ENCODE peak calls at places on chromosomes 5 and 9, in five cellular contexts. U is Panc1, B is uterus, R is GM12865, J is colonic mucosa. Y is an unnamed sample.

GRCh38 chr9:136239963-136240330 is 5.7 kb downstream of the QSOX2 start:
- DNase-seq in R (peak; percentile 54), J (no peak), U (no peak), B (no peak), Y (no peak)

GRCh38 chr5:124732349-124732875 is 14.0 kb downstream of the ZNF608 start:
- DNase-seq in B (no peak), U (no peak), J (no peak), R (peak; percentile 41), Y (no peak)

GRCh38 chr5:151239237-151239861 is 13.6 kb upstream of the GM2A start:
- DNase-seq in R (peak; percentile 86), B (peak; percentile 85), U (no peak), J (peak; percentile 53), Y (peak; percentile 54)

GRCh38 chr9:105311317-105311716 is 66.9 kb downstream of the SLC44A1 start:
- DNase-seq in U (no peak), R (no peak), J (no peak), B (no peak), Y (no peak)

GRCh38 chr9:89615661-89616060 is 10.8 kb downstream of the GADD45G start:
- DNase-seq in R (no peak), U (no peak), J (no peak), B (no peak), Y (no peak)

GRCh38 chr9:126420643-126421564 is 94.3 kb downstream of the MVB12B start:
- DNase-seq in R (no peak), B (no peak), J (no peak), U (peak; percentile 33), Y (no peak)

GRCh38 chr9:126761274-126761673 is 43.6 kb upstream of the ZBTB43 start:
- DNase-seq in U (no peak), J (no peak), B (no peak), R (no peak), Y (no peak)

GRCh38 chr9:36332006-36332405 is 68.1 kb downstream of the RNF38 start:
- DNase-seq in R (no peak), J (no peak), B (no peak), U (no peak), Y (no peak)

GRCh38 chr9:131885144-131885609 is 145.3 kb upstream of the RAPGEF1 start:
- DNase-seq in U (no peak), B (no peak), R (no peak), J (no peak), Y (no peak)

GRCh38 chr9:16401720-16402119 is 468.8 kb downstream of the BNC2 start:
- DNase-seq in R (no peak), J (no peak), U (no peak), B (no peak), Y (no peak)

GRCh38 chr9:113479150-113479761 is 15.7 kb downstream of the RGS3 start:
- DNase-seq in R (no peak), B (no peak), U (no peak), J (no peak), Y (no peak)
- TF ChIP-seq CTCF in R (no peak), B (no peak), U (no peak), J (no peak), Y (no peak)

GRCh38 chr9:19232830-19233194 is 2.3 kb downstream of the DENND4C start:
- DNase-seq in U (no peak), R (peak; percentile 71), B (no peak), J (no peak), Y (no peak)

GRCh38 chr9:19230356-19231125 is at the start of gene DENND4C:
- DNase-seq in J (peak; percentile 91), B (peak; percentile 82), R (peak; percentile 94), U (no peak), Y (peak; percentile 86)

GRCh38 chr9:19231126-19232035 is 888 bp downstream of the DENND4C start:
- DNase-seq in J (peak; percentile 50), R (peak; percentile 37), B (no peak), U (no peak), Y (no peak)

GRCh38 chr9:19232117-19232829 is 1.8 kb downstream of the DENND4C start:
- DNase-seq in R (peak; percentile 28), U (no peak), B (no peak), J (no peak), Y (no peak)

DNA sequence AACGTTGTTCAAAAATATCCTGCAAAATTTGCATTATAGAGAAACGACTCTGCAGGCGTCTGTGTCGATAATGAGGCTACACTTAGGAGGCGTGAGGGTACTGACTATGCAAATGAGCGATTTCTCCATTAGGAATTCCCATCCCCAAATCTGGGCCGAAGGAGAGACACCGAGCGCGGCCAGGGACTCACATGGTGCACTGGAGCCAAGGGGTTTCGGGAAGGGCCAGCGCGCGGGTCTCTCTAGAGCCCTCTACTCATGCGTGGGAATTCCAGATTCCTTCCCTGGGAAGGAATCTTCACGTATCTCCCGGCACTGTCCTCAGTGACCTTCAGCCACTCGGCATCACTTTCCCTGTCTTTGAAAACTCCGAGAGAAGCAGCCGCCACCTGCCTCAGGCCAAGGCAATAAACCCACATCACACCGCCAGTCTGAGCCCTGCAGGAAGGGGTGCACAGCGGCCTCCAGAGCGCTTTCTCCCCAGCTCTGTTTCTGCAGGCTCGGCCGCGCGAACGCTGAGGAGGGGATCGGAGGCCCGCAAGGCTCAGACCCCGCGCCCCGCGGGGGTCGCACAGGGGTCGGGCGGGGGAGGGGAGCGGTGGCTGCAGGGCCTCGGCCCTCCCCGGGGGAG is 653 bp upstream of the DENND4C start:
- DNase-seq in J (peak; percentile 78), R (peak; percentile 83), B (no peak), U (no peak), Y (peak; percentile 80)
- TF ChIP-seq CTCF in J (no peak), R (no peak), B (no peak), U (no peak), Y (peak; percentile 2)

GRCh38 chr5:167723254-167723871 is 568.1 kb upstream of the WWC1 start:
- DNase-seq in R (peak; percentile 76), B (peak; percentile 31), U (peak; percentile 57), J (peak; percentile 73), Y (peak; percentile 73)
- TF ChIP-seq CTCF in R (peak; percentile 88), B (peak; percentile 73), U (peak; percentile 92), J (peak; percentile 90), Y (peak; percentile 95)

DNA sequence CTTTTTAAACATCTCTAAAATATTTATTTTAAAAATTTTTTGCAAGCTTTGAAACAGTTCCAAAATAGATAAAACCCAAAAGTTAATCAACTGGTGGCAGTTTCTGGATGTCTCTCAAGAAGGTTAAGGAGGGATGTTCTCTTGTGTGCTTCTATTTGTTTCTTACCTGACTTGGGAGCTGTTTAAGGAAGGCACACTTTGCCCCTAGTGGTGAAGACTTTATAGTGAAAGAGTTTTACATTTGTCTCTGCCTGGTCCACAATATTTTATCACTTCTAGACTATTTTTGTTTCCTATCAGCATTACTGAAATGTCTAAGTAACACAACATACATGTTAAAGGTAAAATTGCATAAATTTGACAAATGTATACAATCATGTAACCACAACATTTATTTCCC is 552.8 kb downstream of the SEMA5A start:
- DNase-seq in U (no peak), R (peak; percentile 14), B (no peak), J (no peak), Y (no peak)
- TF ChIP-seq CTCF in U (peak; percentile 17), R (peak; percentile 40), B (no peak), J (no peak), Y (peak; percentile 67)

Y was measured in neural crest cell.